ENCODE peak calls at places on chromosomes 4 and X, in six cellular contexts. One of them, this sample, is unnamed.

GRCh38 chr4:41256740-41257256 is at the start of gene UCHL1:
- DNase-seq in tibial artery: peak
- DNase-seq in lung: no peak
- DNase-seq in endothelial cell: peak
- DNase-seq in omental fat pad: no peak
- DNase-seq in RWPE1: no peak
- DNase-seq in this sample: peak

GRCh38 chr4:70505152-70505748 is 13.1 kb upstream of the AMTN start:
- DNase-seq in RWPE1: peak
- DNase-seq in omental fat pad: no peak
- DNase-seq in endothelial cell: peak
- DNase-seq in tibial artery: no peak
- DNase-seq in lung: peak
- DNase-seq in this sample: peak

GRCh38 chrX:28920141-28920540 is 332.9 kb downstream of the IL1RAPL1 start:
- DNase-seq in endothelial cell: no peak
- DNase-seq in omental fat pad: no peak
- DNase-seq in lung: no peak
- DNase-seq in RWPE1: no peak
- DNase-seq in tibial artery: no peak
- DNase-seq in this sample: no peak

GRCh38 chrX:110125435-110125834 is 122.5 kb downstream of the TMEM164 start:
- DNase-seq in lung: no peak
- DNase-seq in omental fat pad: no peak
- DNase-seq in endothelial cell: peak
- DNase-seq in tibial artery: no peak
- DNase-seq in RWPE1: no peak
- DNase-seq in this sample: no peak

GRCh38 chr4:181870326-181870725 is 372.9 kb upstream of the TENM3 start:
- DNase-seq in RWPE1: no peak
- DNase-seq in tibial artery: no peak
- DNase-seq in endothelial cell: no peak
- DNase-seq in omental fat pad: no peak
- DNase-seq in lung: no peak
- DNase-seq in this sample: no peak

GRCh38 chr4:24278693-24279092 is 305.7 kb downstream of the DHX15 start:
- DNase-seq in endothelial cell: no peak
- DNase-seq in omental fat pad: no peak
- DNase-seq in tibial artery: no peak
- DNase-seq in lung: no peak
- DNase-seq in RWPE1: no peak
- DNase-seq in this sample: no peak

GRCh38 chrX:8042304-8042703 is 115.1 kb upstream of the PNPLA4 start:
- DNase-seq in lung: no peak
- DNase-seq in omental fat pad: no peak
- DNase-seq in RWPE1: no peak
- DNase-seq in tibial artery: no peak
- DNase-seq in endothelial cell: no peak
- DNase-seq in this sample: no peak

GRCh38 chrX:22481436-22481835 is 208.7 kb downstream of the CBLL2 start:
- DNase-seq in lung: no peak
- DNase-seq in omental fat pad: no peak
- DNase-seq in RWPE1: no peak
- DNase-seq in endothelial cell: no peak
- DNase-seq in tibial artery: no peak
- DNase-seq in this sample: no peak

GRCh38 chr4:152301381-152301780 is 234.5 kb downstream of the FBXW7 start:
- DNase-seq in endothelial cell: no peak
- DNase-seq in lung: no peak
- DNase-seq in tibial artery: no peak
- DNase-seq in omental fat pad: no peak
- DNase-seq in RWPE1: no peak
- DNase-seq in this sample: no peak

GRCh38 chr4:159487284-159487747 is 384.4 kb downstream of the RAPGEF2 start:
- DNase-seq in lung: no peak
- DNase-seq in omental fat pad: no peak
- DNase-seq in tibial artery: no peak
- DNase-seq in RWPE1: peak
- DNase-seq in endothelial cell: peak
- DNase-seq in this sample: peak

GRCh38 chr4:106266201-106266600 is 49.8 kb downstream of the TBCK start:
- DNase-seq in endothelial cell: no peak
- DNase-seq in lung: no peak
- DNase-seq in omental fat pad: no peak
- DNase-seq in RWPE1: no peak
- DNase-seq in tibial artery: no peak
- DNase-seq in this sample: no peak

GRCh38 chrX:19593684-19594083 is 78.4 kb upstream of the MAP3K15 start:
- DNase-seq in RWPE1: peak
- DNase-seq in tibial artery: no peak
- DNase-seq in endothelial cell: no peak
- DNase-seq in omental fat pad: no peak
- DNase-seq in lung: no peak
- DNase-seq in this sample: no peak

GRCh38 chrX:72306851-72307645 is 1.3 kb upstream of the CITED1 start:
- DNase-seq in lung: peak
- DNase-seq in tibial artery: peak
- DNase-seq in omental fat pad: no peak
- DNase-seq in RWPE1: peak
- DNase-seq in endothelial cell: peak
- DNase-seq in this sample: peak

GRCh38 chr4:75919914-75920313 is 17.7 kb upstream of the PPEF2 start:
- DNase-seq in RWPE1: no peak
- DNase-seq in endothelial cell: no peak
- DNase-seq in omental fat pad: no peak
- DNase-seq in tibial artery: no peak
- DNase-seq in lung: no peak
- DNase-seq in this sample: no peak

GRCh38 chrX:85089321-85089840 is 85.7 kb downstream of the APOOL start:
- DNase-seq in endothelial cell: no peak
- DNase-seq in lung: no peak
- DNase-seq in tibial artery: no peak
- DNase-seq in RWPE1: no peak
- DNase-seq in omental fat pad: no peak
- DNase-seq in this sample: no peak

GRCh38 chr4:89619230-89619962 is 217.6 kb downstream of the SNCA start:
- DNase-seq in RWPE1: no peak
- DNase-seq in lung: no peak
- DNase-seq in omental fat pad: no peak
- DNase-seq in tibial artery: no peak
- DNase-seq in endothelial cell: no peak
- DNase-seq in this sample: no peak

GRCh38 chr4:173878701-173879100 is 348.7 kb upstream of the HAND2 start:
- DNase-seq in RWPE1: no peak
- DNase-seq in tibial artery: no peak
- DNase-seq in endothelial cell: no peak
- DNase-seq in omental fat pad: no peak
- DNase-seq in lung: no peak
- DNase-seq in this sample: no peak

GRCh38 chrX:10549280-10549679 is 71.1 kb downstream of the MID1 start:
- DNase-seq in lung: no peak
- DNase-seq in RWPE1: no peak
- DNase-seq in omental fat pad: no peak
- DNase-seq in tibial artery: no peak
- DNase-seq in endothelial cell: no peak
- DNase-seq in this sample: no peak

GRCh38 chr4:37812713-37813112 is 13.8 kb upstream of the PGM2 start:
- DNase-seq in RWPE1: peak
- DNase-seq in lung: no peak
- DNase-seq in tibial artery: no peak
- DNase-seq in omental fat pad: no peak
- DNase-seq in endothelial cell: no peak
- DNase-seq in this sample: no peak

GRCh38 chr4:119550857-119551532 is 77.6 kb downstream of the PDE5A start:
- DNase-seq in tibial artery: no peak
- DNase-seq in endothelial cell: no peak
- DNase-seq in lung: no peak
- DNase-seq in RWPE1: no peak
- DNase-seq in omental fat pad: no peak
- DNase-seq in this sample: no peak

GRCh38 chr4:184375027-184375426 is 99.3 kb downstream of the IRF2 start:
- DNase-seq in endothelial cell: no peak
- DNase-seq in lung: no peak
- DNase-seq in tibial artery: no peak
- DNase-seq in RWPE1: peak
- DNase-seq in omental fat pad: no peak
- DNase-seq in this sample: no peak

GRCh38 chr4:11774346-11774745 is 345.7 kb upstream of the HS3ST1 start:
- DNase-seq in endothelial cell: no peak
- DNase-seq in omental fat pad: no peak
- DNase-seq in lung: no peak
- DNase-seq in tibial artery: no peak
- DNase-seq in RWPE1: no peak
- DNase-seq in this sample: no peak

GRCh38 chrX:103376118-103376978 is at the start of gene BEX3:
- DNase-seq in tibial artery: peak
- DNase-seq in RWPE1: peak
- DNase-seq in endothelial cell: peak
- DNase-seq in omental fat pad: no peak
- DNase-seq in lung: peak
- DNase-seq in this sample: peak

GRCh38 chr4:140861359-140862181 is 105.4 kb upstream of the TBC1D9 start:
- DNase-seq in lung: peak
- DNase-seq in tibial artery: peak
- DNase-seq in RWPE1: peak
- DNase-seq in omental fat pad: peak
- DNase-seq in endothelial cell: peak
- DNase-seq in this sample: peak

GRCh38 chr4:159065513-159066240 is 37.2 kb upstream of the RAPGEF2 start:
- DNase-seq in lung: no peak
- DNase-seq in tibial artery: no peak
- DNase-seq in RWPE1: no peak
- DNase-seq in omental fat pad: no peak
- DNase-seq in endothelial cell: no peak
- DNase-seq in this sample: no peak

GRCh38 chr4:73051625-73052024 is 17.9 kb downstream of the COX18 start:
- DNase-seq in lung: no peak
- DNase-seq in endothelial cell: no peak
- DNase-seq in RWPE1: no peak
- DNase-seq in tibial artery: no peak
- DNase-seq in omental fat pad: no peak
- DNase-seq in this sample: no peak

GRCh38 chrX:46840946-46841740 is 4.3 kb downstream of the RP2 start:
- DNase-seq in lung: no peak
- DNase-seq in tibial artery: no peak
- DNase-seq in endothelial cell: no peak
- DNase-seq in omental fat pad: no peak
- DNase-seq in RWPE1: no peak
- DNase-seq in this sample: peak

GRCh38 chrX:143945171-143945570 is 61.3 kb downstream of the UBE2NL start:
- DNase-seq in RWPE1: no peak
- DNase-seq in omental fat pad: no peak
- DNase-seq in endothelial cell: no peak
- DNase-seq in tibial artery: no peak
- DNase-seq in lung: no peak
- DNase-seq in this sample: no peak

GRCh38 chrX:40688976-40689375 is 41.6 kb upstream of the CXorf38 start:
- DNase-seq in endothelial cell: no peak
- DNase-seq in RWPE1: no peak
- DNase-seq in omental fat pad: no peak
- DNase-seq in lung: no peak
- DNase-seq in tibial artery: no peak
- DNase-seq in this sample: no peak

GRCh38 chr4:97646997-97647396 is 496.3 kb downstream of the STPG2 start:
- DNase-seq in omental fat pad: no peak
- DNase-seq in endothelial cell: no peak
- DNase-seq in RWPE1: no peak
- DNase-seq in tibial artery: no peak
- DNase-seq in lung: no peak
- DNase-seq in this sample: peak

GRCh38 chrX:130419263-130419662 is 17.5 kb downstream of the RBMX2 start:
- DNase-seq in lung: no peak
- DNase-seq in RWPE1: no peak
- DNase-seq in endothelial cell: no peak
- DNase-seq in tibial artery: no peak
- DNase-seq in omental fat pad: no peak
- DNase-seq in this sample: no peak

GRCh38 chr4:7581477-7581876 is 146.7 kb upstream of the PSAPL1 start:
- DNase-seq in RWPE1: peak
- DNase-seq in tibial artery: no peak
- DNase-seq in lung: no peak
- DNase-seq in omental fat pad: no peak
- DNase-seq in endothelial cell: peak
- DNase-seq in this sample: peak

GRCh38 chr4:174423257-174423944 is 98.9 kb downstream of the HPGD start:
- DNase-seq in lung: no peak
- DNase-seq in RWPE1: peak
- DNase-seq in tibial artery: no peak
- DNase-seq in endothelial cell: no peak
- DNase-seq in omental fat pad: no peak
- DNase-seq in this sample: no peak

GRCh38 chr4:185033950-185034349 is 15.7 kb downstream of the HELT start:
- DNase-seq in endothelial cell: no peak
- DNase-seq in omental fat pad: no peak
- DNase-seq in lung: no peak
- DNase-seq in tibial artery: no peak
- DNase-seq in RWPE1: no peak
- DNase-seq in this sample: no peak

GRCh38 chr4:41692717-41693345 is 55.7 kb downstream of the PHOX2B start:
- DNase-seq in omental fat pad: no peak
- DNase-seq in endothelial cell: peak
- DNase-seq in lung: peak
- DNase-seq in RWPE1: peak
- DNase-seq in tibial artery: no peak
- DNase-seq in this sample: peak

GRCh38 chr4:96352051-96352517 is 512.2 kb downstream of the PDHA2 start:
- DNase-seq in lung: no peak
- DNase-seq in omental fat pad: no peak
- DNase-seq in endothelial cell: peak
- DNase-seq in tibial artery: no peak
- DNase-seq in RWPE1: peak
- DNase-seq in this sample: peak
- TF ChIP-seq CTCF in lung: no peak
- TF ChIP-seq CTCF in omental fat pad: no peak
- TF ChIP-seq CTCF in endothelial cell: peak
- TF ChIP-seq CTCF in tibial artery: no peak
- TF ChIP-seq CTCF in RWPE1: peak
- TF ChIP-seq CTCF in this sample: no peak

GRCh38 chr4:110309686-110310085 is 111.3 kb upstream of the ELOVL6 start:
- DNase-seq in endothelial cell: no peak
- DNase-seq in tibial artery: no peak
- DNase-seq in RWPE1: no peak
- DNase-seq in lung: no peak
- DNase-seq in omental fat pad: no peak
- DNase-seq in this sample: no peak
- TF ChIP-seq CTCF in endothelial cell: no peak
- TF ChIP-seq CTCF in tibial artery: no peak
- TF ChIP-seq CTCF in RWPE1: no peak
- TF ChIP-seq CTCF in lung: no peak
- TF ChIP-seq CTCF in omental fat pad: no peak
- TF ChIP-seq CTCF in this sample: no peak

GRCh38 chrX:43450355-43450754 is 205.7 kb upstream of the MAOA start:
- DNase-seq in RWPE1: no peak
- DNase-seq in lung: no peak
- DNase-seq in omental fat pad: no peak
- DNase-seq in endothelial cell: no peak
- DNase-seq in tibial artery: no peak
- DNase-seq in this sample: no peak
- TF ChIP-seq CTCF in RWPE1: no peak
- TF ChIP-seq CTCF in lung: no peak
- TF ChIP-seq CTCF in omental fat pad: no peak
- TF ChIP-seq CTCF in endothelial cell: no peak
- TF ChIP-seq CTCF in tibial artery: no peak
- TF ChIP-seq CTCF in this sample: no peak

GRCh38 chrX:148573119-148573518 is 72.7 kb downstream of the AFF2 start:
- DNase-seq in omental fat pad: no peak
- DNase-seq in RWPE1: no peak
- DNase-seq in lung: no peak
- DNase-seq in endothelial cell: no peak
- DNase-seq in tibial artery: no peak
- DNase-seq in this sample: no peak
- TF ChIP-seq CTCF in omental fat pad: no peak
- TF ChIP-seq CTCF in RWPE1: no peak
- TF ChIP-seq CTCF in lung: no peak
- TF ChIP-seq CTCF in endothelial cell: no peak
- TF ChIP-seq CTCF in tibial artery: no peak
- TF ChIP-seq CTCF in this sample: no peak

This sample was measured in thyroid gland.